ENCODE peak calls at places on chromosomes 4 and X, in six cellular contexts. Q, C, M, T, P and F are unnamed samples.

GRCh38 chr4:6032249-6033244 is 14.3 kb upstream of the C4orf50 start:
- DNase-seq in Q (no peak), C (no peak), M (no peak), T (no peak), P (no peak), F (no peak)

GRCh38 chr4:153232768-153233167 is 28.5 kb downstream of the TRIM2 start:
- DNase-seq in Q (peak), C (no peak), M (no peak), T (no peak), P (peak), F (no peak)

GRCh38 chrX:132488819-132489255 is at the start of gene MBNL3:
- DNase-seq in Q (peak), C (peak), M (peak), T (no peak), P (peak), F (peak)

GRCh38 chr4:94262163-94263016 is 54.7 kb downstream of the SMARCAD1 start:
- DNase-seq in Q (no peak), C (no peak), M (no peak), T (no peak), P (no peak), F (no peak)

GRCh38 chrX:152632445-152633097 is 5.1 kb upstream of the GABRQ start:
- DNase-seq in Q (peak), C (no peak), M (peak), T (peak), P (peak), F (no peak)

GRCh38 chr4:168864831-168865541 is 145.1 kb downstream of the CBR4 start:
- DNase-seq in Q (no peak), C (no peak), M (no peak), T (no peak), P (peak), F (no peak)

GRCh38 chr4:82900016-82900334 is 560 bp upstream of the THAP9 start:
- DNase-seq in Q (no peak), C (no peak), M (no peak), T (peak), P (no peak), F (no peak)

GRCh38 chr4:106816501-106816900 is 219.6 kb downstream of the DKK2 start:
- DNase-seq in Q (no peak), C (no peak), M (no peak), T (no peak), P (no peak), F (no peak)

GRCh38 chr4:36758779-36759178 is 477.4 kb downstream of the DTHD1 start:
- DNase-seq in Q (no peak), C (no peak), M (no peak), T (no peak), P (no peak), F (no peak)

GRCh38 chr4:68373513-68373912 is 23.6 kb upstream of the YTHDC1 start:
- DNase-seq in Q (peak), C (peak), M (peak), T (no peak), P (peak), F (peak)

GRCh38 chrX:151175283-151176062 is 911 bp upstream of the GPR50 start:
- DNase-seq in Q (no peak), C (no peak), M (no peak), T (no peak), P (no peak), F (no peak)

GRCh38 chrX:151176351-151176750 is at the start of gene GPR50:
- DNase-seq in Q (no peak), C (no peak), M (no peak), T (no peak), P (no peak), F (no peak)

GRCh38 chrX:151177141-151178027 is 1.0 kb downstream of the GPR50 start:
- DNase-seq in Q (no peak), C (no peak), M (no peak), T (no peak), P (peak), F (no peak)

GRCh38 chrX:151178746-151179145 is 2.4 kb downstream of the GPR50 start:
- DNase-seq in Q (no peak), C (no peak), M (no peak), T (no peak), P (no peak), F (no peak)

DNA sequence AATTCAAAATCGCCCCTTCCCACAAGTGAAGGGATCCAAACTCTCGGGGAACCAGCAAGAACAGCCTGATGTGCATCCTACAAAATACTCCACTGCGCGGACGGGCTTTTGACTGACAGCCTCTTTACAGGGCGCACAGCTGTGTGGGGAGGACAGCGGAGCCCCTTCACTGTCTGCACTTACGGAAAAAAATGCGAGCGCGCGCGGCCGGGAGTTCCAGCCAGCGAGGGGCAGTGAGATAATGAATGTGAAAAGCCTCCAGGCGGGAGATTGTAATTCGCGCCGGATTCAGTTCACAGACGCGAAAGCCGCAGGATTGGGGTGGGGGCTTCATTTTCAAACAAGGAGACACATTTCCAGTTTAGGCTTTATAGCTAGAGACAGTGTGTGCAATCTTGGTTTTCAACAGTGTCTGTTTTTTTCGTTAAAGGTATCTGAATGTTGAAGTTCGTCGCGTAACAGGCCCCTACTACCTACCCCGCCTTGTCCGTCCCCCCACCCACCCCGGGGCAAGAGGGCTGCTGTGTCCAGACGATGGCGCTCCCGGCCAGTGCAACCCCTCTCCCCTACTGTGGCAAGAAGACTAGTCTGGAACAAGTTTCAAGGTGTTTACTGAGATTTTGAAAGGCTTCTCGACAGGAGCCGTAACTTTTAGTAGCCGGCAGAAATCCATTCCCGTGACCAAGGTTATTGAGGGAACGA is 1.7 kb upstream of the GPR50 start:
- DNase-seq in Q (no peak), C (no peak), M (no peak), T (no peak), P (no peak), F (no peak)
- TF ChIP-seq CTCF in Q (no peak), C (no peak), M (no peak), T (no peak), P (no peak), F (no peak)

DNA sequence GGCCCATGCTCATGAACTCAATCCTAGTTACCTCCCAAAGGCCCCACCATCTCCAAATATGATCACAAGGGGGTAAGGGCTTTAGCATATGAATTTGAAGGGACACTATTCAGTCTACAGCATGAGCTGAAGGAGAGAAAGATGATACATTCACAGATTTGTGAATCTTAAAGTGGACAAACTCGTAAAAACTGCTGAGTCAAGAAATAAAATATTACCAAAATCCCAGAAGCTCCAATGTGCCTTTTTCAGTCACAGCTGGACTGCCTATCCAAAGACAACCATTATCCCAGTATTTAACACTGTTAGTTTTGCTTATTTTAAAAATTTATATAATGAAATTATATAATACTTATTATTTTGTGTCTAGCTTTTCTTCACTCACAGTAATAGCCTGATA is 109.0 kb downstream of the CXXC4 start:
- DNase-seq in Q (no peak), C (no peak), M (no peak), T (no peak), P (no peak), F (no peak)
- H3K4me3 ChIP-seq in Q (no peak), C (no peak), M (no peak), T (no peak), P (no peak), F (no peak)

GRCh38 chrX:24692305-24692704 is 1.4 kb upstream of the POLA1 start:
- DNase-seq in Q (no peak), C (no peak), M (no peak), T (no peak), P (no peak), F (no peak)

GRCh38 chrX:24696241-24696640 is 2.5 kb downstream of the POLA1 start:
- DNase-seq in Q (no peak), C (no peak), M (no peak), T (no peak), P (no peak), F (no peak)

GRCh38 chrX:24694825-24695224 is 1.1 kb downstream of the POLA1 start:
- DNase-seq in Q (no peak), C (no peak), M (no peak), T (no peak), P (peak), F (no peak)

DNA sequence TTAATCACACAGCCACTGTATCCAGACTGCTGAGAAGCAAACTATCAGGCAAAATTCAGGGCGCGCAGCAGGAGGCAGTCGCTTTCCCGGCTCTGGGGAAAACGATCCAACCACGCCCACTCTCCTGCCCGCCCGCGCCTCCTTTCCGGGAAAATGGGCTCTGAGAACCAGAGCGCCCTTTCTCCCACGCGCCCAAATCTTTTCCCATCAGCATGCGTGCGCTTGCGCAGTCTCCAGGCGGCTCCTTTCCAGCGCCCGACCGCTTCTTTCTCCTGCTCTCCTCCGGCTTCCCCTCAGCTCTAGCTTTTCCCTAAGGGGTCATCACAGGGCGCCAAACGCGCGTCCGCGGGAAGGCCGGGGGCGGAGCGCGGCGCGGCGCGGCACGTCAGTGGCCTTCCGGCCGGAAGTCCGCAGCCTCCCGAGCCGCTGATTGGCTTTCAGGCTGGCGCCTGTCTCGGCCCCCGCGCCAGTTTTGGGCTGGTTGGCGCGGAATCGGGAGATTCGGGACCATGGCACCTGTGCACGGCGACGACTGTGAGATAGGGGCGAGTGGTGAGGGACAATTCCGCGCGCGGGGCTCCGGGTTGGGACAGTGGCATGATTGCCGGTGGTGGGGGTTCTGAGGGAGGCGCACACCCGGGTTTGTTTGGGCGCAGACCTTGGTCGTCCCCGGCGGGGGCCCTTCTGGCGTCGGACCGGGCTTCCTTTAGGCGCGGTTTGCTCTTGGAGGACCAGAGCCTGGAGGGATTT is at the start of gene POLA1:
- DNase-seq in Q (peak), C (peak), M (peak), T (peak), P (peak), F (peak)
- TF ChIP-seq CTCF in Q (no peak), C (peak), M (peak), T (peak), P (peak), F (no peak)

GRCh38 chr4:3376266-3376665 is 65.5 kb upstream of the HGFAC start:
- DNase-seq in Q (no peak), C (no peak), M (no peak), T (no peak), P (no peak), F (no peak)

GRCh38 chr4:3374667-3375066 is 67.1 kb upstream of the HGFAC start:
- DNase-seq in Q (no peak), C (no peak), M (no peak), T (no peak), P (no peak), F (no peak)

GRCh38 chr4:3377557-3377956 is 64.2 kb upstream of the HGFAC start:
- DNase-seq in Q (no peak), C (no peak), M (no peak), T (no peak), P (no peak), F (no peak)

GRCh38 chr4:3374011-3374645 is 67.6 kb upstream of the HGFAC start:
- DNase-seq in Q (no peak), C (no peak), M (no peak), T (no peak), P (no peak), F (no peak)

GRCh38 chr4:3375688-3376087 is 66.1 kb upstream of the HGFAC start:
- DNase-seq in Q (no peak), C (no peak), M (no peak), T (no peak), P (peak), F (peak)
- H3K4me3 ChIP-seq in Q (no peak), C (no peak), M (no peak), T (no peak), P (no peak), F (no peak)